ENCODE peak calls at places on chromosome 9, in eight cellular contexts. F is cardiac septum, B is upper lobe of left lung, W is psoas muscle, E is AG08395, T is A549, K is fibroblast of pulmonary artery, M is uterus. Q is an unnamed sample.

GRCh38 chr9:121455527-121456239 is 44.0 kb downstream of the GGTA1 start:
- DNase-seq in W (no peak), F (no peak), E (no peak), K (no peak), T (no peak), M (no peak), B (no peak), Q (no peak)

GRCh38 chr9:136409557-136410455 is 608 bp downstream of the ENTR1 start:
- DNase-seq in E (peak), F (no peak), M (no peak), T (peak), W (no peak), K (peak), B (peak), Q (peak)

GRCh38 chr9:74556685-74557084 is 59.5 kb downstream of the RORB start:
- DNase-seq in E (no peak), T (no peak), M (no peak), F (no peak), B (no peak), K (no peak), W (no peak), Q (no peak)

GRCh38 chr9:8651830-8652229 is 852.3 kb upstream of the DMAC1 start:
- DNase-seq in E (no peak), T (no peak), F (no peak), W (no peak), K (no peak), M (no peak), B (no peak), Q (no peak)

GRCh38 chr9:134914501-134914834 is 3.2 kb downstream of the FCN1 start:
- DNase-seq in E (no peak), M (no peak), T (no peak), B (no peak), K (no peak), F (peak), W (no peak), Q (no peak)

GRCh38 chr9:26604076-26604662 is 288.4 kb downstream of the CAAP1 start:
- DNase-seq in T (no peak), K (no peak), B (no peak), E (no peak), M (no peak), W (no peak), F (no peak), Q (no peak)

GRCh38 chr9:135275163-135275925 is 187.9 kb downstream of the OLFM1 start:
- DNase-seq in T (no peak), W (no peak), E (no peak), B (peak), M (no peak), F (no peak), K (no peak), Q (no peak)

GRCh38 chr9:134738869-134739659 is 97.5 kb downstream of the COL5A1 start:
- DNase-seq in T (peak), K (peak), E (peak), W (peak), B (peak), M (peak), F (no peak), Q (peak)

GRCh38 chr9:68708089-68708488 is 3.0 kb downstream of the PIP5K1B start:
- DNase-seq in E (no peak), W (no peak), K (no peak), F (no peak), T (no peak), M (no peak), B (no peak), Q (no peak)

GRCh38 chr9:135533093-135533492 is 11.9 kb downstream of the LCN1 start:
- DNase-seq in M (no peak), K (no peak), B (no peak), W (no peak), F (no peak), T (no peak), E (no peak), Q (no peak)

GRCh38 chr9:89730715-89731114 is 125.9 kb downstream of the GADD45G start:
- DNase-seq in K (no peak), W (no peak), M (no peak), T (no peak), F (no peak), E (no peak), B (peak), Q (no peak)

GRCh38 chr9:91833096-91833877 is 116.7 kb downstream of the ROR2 start:
- DNase-seq in T (no peak), F (no peak), W (no peak), M (no peak), E (no peak), K (no peak), B (no peak), Q (no peak)

GRCh38 chr9:37904647-37905505 is 949 bp upstream of the SLC25A51 start:
- DNase-seq in M (peak), W (no peak), K (peak), B (no peak), T (no peak), E (peak), F (no peak), Q (peak)

GRCh38 chr9:97682242-97682641 is 14.9 kb downstream of the XPA start:
- DNase-seq in M (no peak), F (no peak), E (no peak), W (no peak), K (no peak), B (no peak), T (no peak), Q (no peak)

GRCh38 chr9:20197976-20198685 is 409.3 kb upstream of the SLC24A2 start:
- DNase-seq in K (no peak), T (no peak), E (no peak), W (no peak), B (no peak), M (no peak), F (no peak), Q (no peak)

GRCh38 chr9:127311239-127311741 is 46.7 kb downstream of the GARNL3 start:
- DNase-seq in E (peak), T (peak), W (no peak), M (peak), K (peak), F (no peak), B (peak), Q (peak)

GRCh38 chr9:1005043-1005667 is 28.7 kb downstream of the DMRT3 start:
- DNase-seq in W (no peak), F (no peak), T (peak), K (peak), M (no peak), B (peak), E (peak), Q (peak)

GRCh38 chr9:130565792-130566191 is 13.6 kb upstream of the FUBP3 start:
- DNase-seq in F (no peak), T (no peak), W (no peak), E (peak), M (no peak), B (no peak), K (peak), Q (peak)

GRCh38 chr9:131394464-131395026 is 659 bp downstream of the PRRC2B start:
- DNase-seq in F (no peak), T (no peak), B (peak), E (peak), M (peak), W (peak), K (peak), Q (peak)

GRCh38 chr9:4842734-4843133 is 50.0 kb downstream of the RCL1 start:
- DNase-seq in E (no peak), K (no peak), B (no peak), M (no peak), W (no peak), T (no peak), F (no peak), Q (no peak)

GRCh38 chr9:131722260-131722659 is 17.6 kb downstream of the RAPGEF1 start:
- DNase-seq in B (no peak), T (no peak), M (no peak), F (no peak), W (no peak), K (no peak), E (no peak), Q (no peak)

GRCh38 chr9:104861406-104861805 is 66.5 kb downstream of the ABCA1 start:
- DNase-seq in K (no peak), T (no peak), W (no peak), F (no peak), E (no peak), M (no peak), B (no peak), Q (no peak)

GRCh38 chr9:101119206-101119819 is 90.8 kb downstream of the PLPPR1 start:
- DNase-seq in B (peak), E (no peak), K (peak), T (peak), F (no peak), W (peak), M (no peak), Q (peak)